ENCODE peak calls at places on chromosome X, in eight cellular contexts. N is hippocampal formation; D is fibroblast of pulmonary artery; S is activated T-helper 2 cell treated with anti-CD3 and anti-CD28 coated beads, Interferon-gamma antibody, Interleukin-2, Interleukin-4, amounts not matched to agents 10 μg/mL and 5 μg/mL and 100 μg/mL, durations not matched to agents 14 hours and 24 hours and 36 hours; Z is HTR-8/SVneo; P is activated CD4-positive, alpha-beta T cell treated with anti-CD3 and anti-CD28 coated beads, Interleukin-2, amount 50 U/mL, for 1 hour; J is AG09319; A is coronary artery. W is an unnamed sample.

GRCh38 chrX:18698762-18699650 is 8.4 kb upstream of the PPEF1 start:
- DNase-seq in N (no peak), D (no peak), S (no peak), Z (no peak), P (no peak), J (no peak), A (no peak), W (no peak)

GRCh38 chrX:110786486-110786885 is 9.1 kb downstream of the CHRDL1 start:
- DNase-seq in N (no peak), D (no peak), S (no peak), Z (peak; percentile 7), P (no peak), J (no peak), A (no peak), W (no peak)

GRCh38 chrX:3516051-3516541 is 169.6 kb upstream of the MXRA5 start:
- DNase-seq in N (no peak), D (peak; percentile 70), S (no peak), Z (no peak), P (no peak), J (no peak), A (no peak), W (no peak)

GRCh38 chrX:150663061-150663460 is 30.1 kb upstream of the MTMR1 start:
- DNase-seq in N (no peak), D (no peak), S (no peak), Z (no peak), P (no peak), J (no peak), A (no peak), W (no peak)

GRCh38 chrX:115968436-115969252 is 201.9 kb upstream of the AGTR2 start:
- DNase-seq in N (peak; percentile 17), D (peak; percentile 55), S (no peak), Z (peak; percentile 29), P (no peak), J (no peak), A (no peak), W (peak; percentile 70)

GRCh38 chrX:118459494-118459893 is 36.1 kb upstream of the DOCK11 start:
- DNase-seq in N (peak; percentile 23), D (peak; percentile 52), S (no peak), Z (peak; percentile 4), P (peak; percentile 1), J (peak; percentile 10), A (no peak), W (peak; percentile 40)

GRCh38 chrX:132216283-132216682 is 3.0 kb downstream of the RAP2C start:
- DNase-seq in N (no peak), D (no peak), S (no peak), Z (no peak), P (peak; percentile 4), J (no peak), A (no peak), W (no peak)

GRCh38 chrX:9938516-9938915 is 28.6 kb upstream of the CLDN34 start:
- DNase-seq in N (no peak), D (no peak), S (no peak), Z (no peak), P (no peak), J (no peak), A (no peak), W (no peak)

GRCh38 chrX:1453951-1454785 is 1.5 kb upstream of the ASMTL start:
- DNase-seq in N (no peak), D (peak; percentile 85), S (peak; percentile 83), Z (peak; percentile 76), P (peak; percentile 94), J (peak; percentile 27), A (peak; percentile 87), W (peak; percentile 75)

GRCh38 chrX:9921407-9921806 is 45.8 kb upstream of the CLDN34 start:
- DNase-seq in N (no peak), D (no peak), S (no peak), Z (no peak), P (no peak), J (no peak), A (no peak), W (no peak)

GRCh38 chrX:49627030-49627777 is 28.4 kb downstream of the GAGE1 start:
- DNase-seq in N (no peak), D (no peak), S (no peak), Z (no peak), P (peak; percentile 13), J (no peak), A (no peak), W (no peak)

GRCh38 chrX:149522914-149523313 is 17.8 kb upstream of the IDS start:
- DNase-seq in N (no peak), D (no peak), S (no peak), Z (no peak), P (no peak), J (no peak), A (no peak), W (no peak)

GRCh38 chrX:24498975-24499374 is 33.9 kb downstream of the PDK3 start:
- DNase-seq in N (no peak), D (peak; percentile 28), S (no peak), Z (no peak), P (no peak), J (no peak), A (no peak), W (no peak)

GRCh38 chrX:112738347-112739033 is 58.8 kb upstream of the LHFPL1 start:
- DNase-seq in N (no peak), D (no peak), S (no peak), Z (no peak), P (no peak), J (no peak), A (no peak), W (no peak)

GRCh38 chrX:150845091-150845490 is 53.4 kb downstream of the CD99L2 start:
- DNase-seq in N (no peak), D (peak; percentile 16), S (no peak), Z (no peak), P (no peak), J (no peak), A (no peak), W (no peak)

GRCh38 chrX:18410038-18410437 is 15.4 kb upstream of the CDKL5 start:
- DNase-seq in N (peak; percentile 5), D (peak; percentile 64), S (no peak), Z (no peak), P (no peak), J (no peak), A (no peak), W (no peak)

GRCh38 chrX:119990409-119990994 is 47.0 kb upstream of the NKAP start:
- DNase-seq in N (no peak), D (no peak), S (no peak), Z (no peak), P (no peak), J (no peak), A (no peak), W (no peak)

GRCh38 chrX:123408856-123409737 is 225.0 kb downstream of the GRIA3 start:
- DNase-seq in N (no peak), D (peak; percentile 14), S (no peak), Z (no peak), P (no peak), J (no peak), A (no peak), W (no peak)

GRCh38 chrX:77275392-77275791 is 171.8 kb upstream of the FGF16 start:
- DNase-seq in N (no peak), D (no peak), S (no peak), Z (no peak), P (no peak), J (no peak), A (no peak), W (no peak)

GRCh38 chrX:85993539-85994197 is 53.7 kb downstream of the CHM start:
- DNase-seq in N (no peak), D (no peak), S (no peak), Z (no peak), P (no peak), J (no peak), A (no peak), W (no peak)

GRCh38 chrX:75273483-75273882 is 402 bp upstream of the UPRT start:
- DNase-seq in N (no peak), D (peak; percentile 20), S (no peak), Z (no peak), P (no peak), J (no peak), A (no peak), W (no peak)

GRCh38 chrX:49901068-49901467 is 21.3 kb upstream of the CLCN5 start:
- DNase-seq in N (no peak), D (no peak), S (no peak), Z (no peak), P (no peak), J (no peak), A (no peak), W (no peak)

GRCh38 chrX:46327229-46328081 is 217.8 kb downstream of the ZNF674 start:
- DNase-seq in N (no peak), D (peak; percentile 55), S (no peak), Z (peak; percentile 20), P (no peak), J (peak; percentile 5), A (no peak), W (no peak)

GRCh38 chrX:10076765-10077164 is 80.0 kb upstream of the CLCN4 start:
- DNase-seq in N (no peak), D (no peak), S (no peak), Z (no peak), P (no peak), J (no peak), A (no peak), W (no peak)

GRCh38 chrX:10619311-10620015 is 922 bp downstream of the MID1 start:
- DNase-seq in N (no peak), D (peak; percentile 35), S (no peak), Z (no peak), P (no peak), J (no peak), A (no peak), W (no peak)

GRCh38 chrX:140091276-140091886 is 126.1 kb upstream of the CXorf66 start:
- DNase-seq in N (no peak), D (peak; percentile 0), S (peak; percentile 8), Z (no peak), P (peak; percentile 9), J (no peak), A (no peak), W (no peak)

GRCh38 chrX:45011131-45011530 is 138.1 kb downstream of the KDM6A start:
- DNase-seq in N (no peak), D (peak; percentile 30), S (no peak), Z (peak; percentile 5), P (no peak), J (no peak), A (no peak), W (no peak)

GRCh38 chrX:17697191-17697590 is 40.1 kb upstream of the SCML1 start:
- DNase-seq in N (no peak), D (peak; percentile 39), S (no peak), Z (no peak), P (no peak), J (no peak), A (no peak), W (no peak)

GRCh38 chrX:45428816-45429215 is 228.1 kb upstream of the DIPK2B start:
- DNase-seq in N (no peak), D (no peak), S (no peak), Z (no peak), P (no peak), J (no peak), A (no peak), W (no peak)

GRCh38 chrX:10483191-10483808 is 137.1 kb downstream of the MID1 start:
- DNase-seq in N (no peak), D (peak; percentile 78), S (no peak), Z (no peak), P (no peak), J (no peak), A (no peak), W (no peak)

GRCh38 chrX:70134116-70134477 is 850 bp downstream of the IGBP1 start:
- DNase-seq in N (no peak), D (peak; percentile 20), S (no peak), Z (peak; percentile 12), P (no peak), J (no peak), A (no peak), W (no peak)

GRCh38 chrX:140723251-140723650 is 13.7 kb downstream of the LINC00632 start:
- DNase-seq in N (no peak), D (peak; percentile 23), S (no peak), Z (no peak), P (no peak), J (no peak), A (no peak), W (no peak)

GRCh38 chrX:153831435-153832150 is 1.2 kb upstream of the PDZD4 start:
- DNase-seq in N (no peak), D (no peak), S (no peak), Z (no peak), P (no peak), J (no peak), A (no peak), W (no peak)

GRCh38 chrX:108270280-108270679 is 167.9 kb downstream of the COL4A6 start:
- DNase-seq in N (no peak), D (no peak), S (no peak), Z (no peak), P (no peak), J (no peak), A (no peak), W (no peak)

W was measured in putamen.